ENCODE peak calls at places on chromosomes 11 and 22, in nine cellular contexts. One of them, this sample, is unnamed.

GRCh38 chr22:20438678-20439492 is 1.3 kb upstream of the SCARF2 start:
- DNase-seq in neural crest cell: no peak
- DNase-seq in NCI-H1436: no peak
- DNase-seq in KG1: no peak
- DNase-seq in endothelial cell: no peak
- DNase-seq in sciatic nerve: peak
- DNase-seq in left lobe of liver: no peak
- DNase-seq in stimulated activated CD8-positive, alpha-beta memory T cell treated with anti-CD3 and anti-CD28 coated beads, Interleukin-15, amount 100 ng/mL, for 4 hours: no peak
- DNase-seq in pancreas: no peak
- DNase-seq in this sample: peak

GRCh38 chr11:3177931-3178330 is 12.8 kb upstream of the OSBPL5 start:
- DNase-seq in endothelial cell: no peak
- DNase-seq in KG1: no peak
- DNase-seq in pancreas: no peak
- DNase-seq in stimulated activated CD8-positive, alpha-beta memory T cell treated with anti-CD3 and anti-CD28 coated beads, Interleukin-15, amount 100 ng/mL, for 4 hours: no peak
- DNase-seq in neural crest cell: no peak
- DNase-seq in left lobe of liver: no peak
- DNase-seq in NCI-H1436: no peak
- DNase-seq in sciatic nerve: no peak
- DNase-seq in this sample: no peak

GRCh38 chr11:70063121-70063520 is 15.0 kb upstream of the ANO1 start:
- DNase-seq in KG1: no peak
- DNase-seq in stimulated activated CD8-positive, alpha-beta memory T cell treated with anti-CD3 and anti-CD28 coated beads, Interleukin-15, amount 100 ng/mL, for 4 hours: no peak
- DNase-seq in NCI-H1436: no peak
- DNase-seq in pancreas: no peak
- DNase-seq in sciatic nerve: no peak
- DNase-seq in left lobe of liver: peak
- DNase-seq in neural crest cell: no peak
- DNase-seq in endothelial cell: no peak
- DNase-seq in this sample: no peak

GRCh38 chr11:12995211-12995610 is 13.9 kb upstream of the RASSF10 start:
- DNase-seq in KG1: no peak
- DNase-seq in left lobe of liver: no peak
- DNase-seq in NCI-H1436: no peak
- DNase-seq in pancreas: no peak
- DNase-seq in sciatic nerve: no peak
- DNase-seq in neural crest cell: no peak
- DNase-seq in stimulated activated CD8-positive, alpha-beta memory T cell treated with anti-CD3 and anti-CD28 coated beads, Interleukin-15, amount 100 ng/mL, for 4 hours: no peak
- DNase-seq in endothelial cell: no peak
- DNase-seq in this sample: no peak

GRCh38 chr11:33737362-33737821 is 1.2 kb upstream of the CD59 start:
- DNase-seq in sciatic nerve: peak
- DNase-seq in stimulated activated CD8-positive, alpha-beta memory T cell treated with anti-CD3 and anti-CD28 coated beads, Interleukin-15, amount 100 ng/mL, for 4 hours: no peak
- DNase-seq in neural crest cell: no peak
- DNase-seq in NCI-H1436: no peak
- DNase-seq in KG1: no peak
- DNase-seq in pancreas: no peak
- DNase-seq in endothelial cell: no peak
- DNase-seq in left lobe of liver: no peak
- DNase-seq in this sample: no peak

GRCh38 chr11:116557261-116557660 is 215.5 kb downstream of the BUD13 start:
- DNase-seq in endothelial cell: no peak
- DNase-seq in pancreas: no peak
- DNase-seq in neural crest cell: no peak
- DNase-seq in sciatic nerve: no peak
- DNase-seq in KG1: no peak
- DNase-seq in left lobe of liver: no peak
- DNase-seq in stimulated activated CD8-positive, alpha-beta memory T cell treated with anti-CD3 and anti-CD28 coated beads, Interleukin-15, amount 100 ng/mL, for 4 hours: no peak
- DNase-seq in NCI-H1436: no peak
- DNase-seq in this sample: no peak

GRCh38 chr11:80886684-80887083 is 1445.9 kb upstream of the TENM4 start:
- DNase-seq in sciatic nerve: no peak
- DNase-seq in left lobe of liver: no peak
- DNase-seq in endothelial cell: no peak
- DNase-seq in NCI-H1436: no peak
- DNase-seq in stimulated activated CD8-positive, alpha-beta memory T cell treated with anti-CD3 and anti-CD28 coated beads, Interleukin-15, amount 100 ng/mL, for 4 hours: no peak
- DNase-seq in pancreas: no peak
- DNase-seq in KG1: no peak
- DNase-seq in neural crest cell: no peak
- DNase-seq in this sample: no peak

GRCh38 chr11:134425816-134426536 is 13.9 kb upstream of the B3GAT1 start:
- DNase-seq in sciatic nerve: no peak
- DNase-seq in stimulated activated CD8-positive, alpha-beta memory T cell treated with anti-CD3 and anti-CD28 coated beads, Interleukin-15, amount 100 ng/mL, for 4 hours: no peak
- DNase-seq in endothelial cell: no peak
- DNase-seq in KG1: no peak
- DNase-seq in pancreas: no peak
- DNase-seq in NCI-H1436: no peak
- DNase-seq in neural crest cell: no peak
- DNase-seq in left lobe of liver: no peak
- DNase-seq in this sample: no peak

GRCh38 chr22:35463231-35463933 is 63.4 kb downstream of the MCM5 start:
- DNase-seq in neural crest cell: no peak
- DNase-seq in KG1: no peak
- DNase-seq in pancreas: no peak
- DNase-seq in left lobe of liver: no peak
- DNase-seq in stimulated activated CD8-positive, alpha-beta memory T cell treated with anti-CD3 and anti-CD28 coated beads, Interleukin-15, amount 100 ng/mL, for 4 hours: no peak
- DNase-seq in NCI-H1436: no peak
- DNase-seq in sciatic nerve: no peak
- DNase-seq in endothelial cell: no peak
- DNase-seq in this sample: no peak

GRCh38 chr11:67437082-67437821 is at the start of gene PTPRCAP:
- DNase-seq in pancreas: peak
- DNase-seq in KG1: peak
- DNase-seq in left lobe of liver: no peak
- DNase-seq in stimulated activated CD8-positive, alpha-beta memory T cell treated with anti-CD3 and anti-CD28 coated beads, Interleukin-15, amount 100 ng/mL, for 4 hours: peak
- DNase-seq in neural crest cell: no peak
- DNase-seq in endothelial cell: no peak
- DNase-seq in NCI-H1436: no peak
- DNase-seq in sciatic nerve: no peak
- DNase-seq in this sample: no peak

GRCh38 chr11:79431535-79431934 is 9.3 kb downstream of the TENM4 start:
- DNase-seq in pancreas: no peak
- DNase-seq in stimulated activated CD8-positive, alpha-beta memory T cell treated with anti-CD3 and anti-CD28 coated beads, Interleukin-15, amount 100 ng/mL, for 4 hours: no peak
- DNase-seq in left lobe of liver: no peak
- DNase-seq in KG1: no peak
- DNase-seq in endothelial cell: no peak
- DNase-seq in sciatic nerve: no peak
- DNase-seq in NCI-H1436: no peak
- DNase-seq in neural crest cell: no peak
- DNase-seq in this sample: no peak

GRCh38 chr11:91776660-91777059 is 448.0 kb upstream of the FAT3 start:
- DNase-seq in endothelial cell: no peak
- DNase-seq in sciatic nerve: no peak
- DNase-seq in NCI-H1436: no peak
- DNase-seq in neural crest cell: no peak
- DNase-seq in stimulated activated CD8-positive, alpha-beta memory T cell treated with anti-CD3 and anti-CD28 coated beads, Interleukin-15, amount 100 ng/mL, for 4 hours: no peak
- DNase-seq in left lobe of liver: peak
- DNase-seq in pancreas: peak
- DNase-seq in KG1: no peak
- DNase-seq in this sample: no peak

GRCh38 chr11:9625158-9625557 is 38.7 kb upstream of the SWAP70 start:
- DNase-seq in NCI-H1436: no peak
- DNase-seq in endothelial cell: no peak
- DNase-seq in stimulated activated CD8-positive, alpha-beta memory T cell treated with anti-CD3 and anti-CD28 coated beads, Interleukin-15, amount 100 ng/mL, for 4 hours: no peak
- DNase-seq in left lobe of liver: peak
- DNase-seq in neural crest cell: no peak
- DNase-seq in sciatic nerve: no peak
- DNase-seq in KG1: no peak
- DNase-seq in pancreas: no peak
- DNase-seq in this sample: no peak

GRCh38 chr11:111676878-111677585 is 74.8 kb downstream of the SIK2 start:
- DNase-seq in left lobe of liver: no peak
- DNase-seq in sciatic nerve: no peak
- DNase-seq in endothelial cell: no peak
- DNase-seq in NCI-H1436: no peak
- DNase-seq in KG1: no peak
- DNase-seq in pancreas: no peak
- DNase-seq in stimulated activated CD8-positive, alpha-beta memory T cell treated with anti-CD3 and anti-CD28 coated beads, Interleukin-15, amount 100 ng/mL, for 4 hours: no peak
- DNase-seq in neural crest cell: no peak
- DNase-seq in this sample: no peak

This sample was measured in HuH-7.5.